ENCODE peak calls at places on chromosomes 5 and 9, in five cellular contexts. S is uterus, X is fibroblast of pulmonary artery, O is kidney, W is cardiac fibroblast. H is an unnamed sample.

GRCh38 chr5:14270212-14270702 is 127.1 kb downstream of the TRIO start:
- DNase-seq in S (peak), X (peak), O (no peak), W (peak), H (peak)

GRCh38 chr5:55865831-55866230 is 14.7 kb downstream of the IL31RA start:
- DNase-seq in S (no peak), X (peak), W (peak), O (no peak), H (peak)

GRCh38 chr5:65742565-65743231 is 20.7 kb downstream of the NLN start:
- DNase-seq in X (peak), W (peak), O (no peak), S (no peak), H (no peak)

GRCh38 chr5:173866249-173867172 is 21.6 kb upstream of the CPEB4 start:
- DNase-seq in S (no peak), O (peak), W (no peak), X (no peak), H (no peak)

GRCh38 chr9:134475051-134475790 is 149.0 kb downstream of the RXRA start:
- DNase-seq in O (peak), X (peak), S (peak), W (peak), H (no peak)

GRCh38 chr9:88537743-88538055 is 2.7 kb downstream of the NXNL2 start:
- DNase-seq in O (peak), S (peak), X (peak), W (peak), H (peak)

GRCh38 chr5:179230061-179230461 is 115.2 kb downstream of the ADAMTS2 start:
- DNase-seq in S (no peak), X (no peak), O (no peak), W (no peak), H (peak)

GRCh38 chr9:76629205-76629990 is 134.8 kb upstream of the PCA3 start:
- DNase-seq in O (no peak), X (no peak), S (no peak), W (no peak), H (no peak)

GRCh38 chr5:143308726-143309125 is 94.8 kb downstream of the NR3C1 start:
- DNase-seq in W (no peak), X (no peak), S (no peak), O (no peak), H (no peak)

GRCh38 chr9:131817627-131818026 is 77.8 kb upstream of the RAPGEF1 start:
- DNase-seq in X (no peak), W (no peak), S (no peak), O (no peak), H (no peak)

GRCh38 chr9:129027685-129028191 is 393 bp downstream of the SH3GLB2 start:
- DNase-seq in S (peak), X (no peak), W (no peak), O (peak), H (no peak)

GRCh38 chr5:141680751-141681201 is 1.3 kb downstream of the ARAP3 start:
- DNase-seq in S (peak), W (peak), O (no peak), X (peak), H (peak)

GRCh38 chr9:88006511-88007290 is 32.4 kb upstream of the CDK20 start:
- DNase-seq in X (no peak), O (peak), W (no peak), S (no peak), H (peak)

GRCh38 chr5:161513952-161514351 is 32.6 kb downstream of the GABRB2 start:
- DNase-seq in S (no peak), W (no peak), X (no peak), O (no peak), H (no peak)

GRCh38 chr9:93574900-93575705 is 1.3 kb upstream of the PHF2 start:
- DNase-seq in S (no peak), O (no peak), W (no peak), X (no peak), H (peak)

GRCh38 chr9:117734523-117735314 is 30.5 kb downstream of the TLR4 start:
- DNase-seq in S (no peak), X (peak), O (no peak), W (peak), H (no peak)

GRCh38 chr5:82622205-82622604 is 344.1 kb upstream of the RPS23 start:
- DNase-seq in S (no peak), O (no peak), W (no peak), X (no peak), H (no peak)

GRCh38 chr5:122515709-122516431 is 203.8 kb downstream of the SNCAIP start:
- DNase-seq in W (peak), O (no peak), X (peak), S (peak), H (peak)

GRCh38 chr9:110650991-110651411 is 17.6 kb upstream of the MUSK start:
- DNase-seq in S (peak), O (no peak), X (peak), W (peak), H (no peak)

GRCh38 chr9:80649001-80649420 is 1040.3 kb downstream of the TLE1 start:
- DNase-seq in X (peak), W (peak), S (peak), O (no peak), H (no peak)

GRCh38 chr5:131156385-131156784 is 8.7 kb downstream of the HINT1 start:
- DNase-seq in S (no peak), W (no peak), X (no peak), O (no peak), H (no peak)

GRCh38 chr5:40385544-40385943 is 294.2 kb upstream of the PTGER4 start:
- DNase-seq in O (no peak), X (no peak), S (no peak), W (peak), H (peak)

GRCh38 chr9:120970249-120970648 is 43.7 kb upstream of the TRAF1 start:
- DNase-seq in X (no peak), S (no peak), O (no peak), W (no peak), H (no peak)

GRCh38 chr5:93300309-93300923 is 280.6 kb downstream of the NR2F1-AS1 start:
- DNase-seq in O (no peak), S (no peak), X (no peak), W (no peak), H (no peak)

GRCh38 chr5:107418902-107419301 is 251.8 kb downstream of the EFNA5 start:
- DNase-seq in X (no peak), S (no peak), O (no peak), W (no peak), H (no peak)

GRCh38 chr5:107415762-107416161 is 255.0 kb downstream of the EFNA5 start:
- DNase-seq in W (no peak), O (no peak), S (no peak), X (no peak), H (no peak)

GRCh38 chr5:107418071-107418470 is 252.7 kb downstream of the EFNA5 start:
- DNase-seq in W (no peak), O (no peak), S (no peak), X (no peak), H (no peak)

GRCh38 chr5:107422494-107422893 is 248.2 kb downstream of the EFNA5 start:
- DNase-seq in X (no peak), S (no peak), O (no peak), W (no peak), H (no peak)

DNA sequence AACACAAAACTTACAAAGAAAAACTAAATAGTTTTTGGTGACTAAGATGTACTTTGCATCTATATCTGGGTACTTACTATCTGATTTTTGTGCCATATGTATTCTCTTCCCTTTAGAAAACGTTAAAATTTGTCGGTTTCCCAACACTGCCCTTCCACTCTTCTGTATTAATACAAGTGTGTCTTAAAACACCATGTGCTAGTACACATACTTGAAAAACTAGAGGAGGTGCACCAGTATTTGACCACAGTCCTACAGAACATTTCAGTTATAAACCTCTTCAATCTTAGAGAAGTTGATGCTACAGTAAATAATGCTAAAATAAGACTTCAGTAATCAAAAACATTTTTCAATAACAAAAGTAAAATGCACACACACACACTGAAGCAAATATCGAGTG is 251.2 kb downstream of the EFNA5 start:
- DNase-seq in W (no peak), S (no peak), X (no peak), O (no peak), H (no peak)
- H3K4me3 ChIP-seq in W (no peak), S (no peak), X (no peak), O (no peak), H (no peak)

GRCh38 chr5:42994285-42995151 is 45.6 kb downstream of the ANXA2R start:
- DNase-seq in O (peak), X (peak), S (peak), W (peak), H (peak)

GRCh38 chr5:42993516-42994284 is 46.4 kb downstream of the ANXA2R start:
- DNase-seq in X (peak), S (no peak), O (no peak), W (peak), H (no peak)

GRCh38 chr5:42992035-42992570 is 48.0 kb downstream of the ANXA2R start:
- DNase-seq in W (peak), X (peak), O (peak), S (peak), H (peak)

GRCh38 chr5:42991477-42992034 is 48.6 kb downstream of the ANXA2R start:
- DNase-seq in X (no peak), W (no peak), S (no peak), O (peak), H (peak)

DNA sequence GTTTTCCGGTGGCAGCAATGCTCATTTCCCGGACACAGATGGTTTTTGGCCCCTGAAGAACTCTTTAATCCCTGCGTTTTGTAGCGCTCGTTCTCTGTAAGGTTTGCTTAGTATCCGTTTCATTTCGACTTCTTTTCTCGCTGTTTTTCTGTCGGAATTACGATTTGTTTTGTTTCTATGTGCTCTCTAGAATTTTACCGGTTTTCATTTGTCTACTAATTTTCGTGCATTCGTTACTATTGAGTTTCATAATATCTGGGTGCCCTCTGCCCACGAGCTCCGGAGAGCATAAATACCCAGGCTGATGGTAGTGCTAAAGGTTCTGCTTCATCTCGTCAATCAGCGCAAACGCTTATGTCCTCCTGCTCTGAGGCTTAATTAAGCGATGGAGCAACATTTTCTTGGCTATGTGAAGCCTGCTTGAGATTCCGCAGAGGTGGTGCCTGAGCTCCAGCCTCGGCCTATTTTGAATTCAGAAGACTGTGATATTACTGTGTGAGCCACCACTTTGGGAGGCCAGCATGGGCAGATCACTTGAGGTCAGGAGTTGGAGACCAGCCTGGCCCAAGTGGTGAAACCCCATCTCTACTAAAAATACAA is 44.9 kb downstream of the ANXA2R start:
- DNase-seq in W (peak), S (no peak), X (peak), O (no peak), H (no peak)
- H3K4me3 ChIP-seq in W (peak), S (peak), X (peak), O (peak), H (peak)

GRCh38 chr5:113027431-113027830 is 50.8 kb downstream of the DCP2 start:
- DNase-seq in O (no peak), W (no peak), S (no peak), X (no peak), H (no peak)

GRCh38 chr5:113031132-113031531 is 54.5 kb downstream of the DCP2 start:
- DNase-seq in W (no peak), S (no peak), X (no peak), O (no peak), H (no peak)

GRCh38 chr5:113027015-113027414 is 50.4 kb downstream of the DCP2 start:
- DNase-seq in X (no peak), S (no peak), O (no peak), W (no peak), H (no peak)

GRCh38 chr5:113031557-113031956 is 55.0 kb downstream of the DCP2 start:
- DNase-seq in X (no peak), O (no peak), S (no peak), W (no peak), H (no peak)

GRCh38 chr5:113029614-113030013 is 53.0 kb downstream of the DCP2 start:
- DNase-seq in W (peak), O (no peak), S (no peak), X (no peak), H (no peak)
- H3K4me3 ChIP-seq in W (no peak), O (no peak), S (no peak), X (no peak), H (no peak)

GRCh38 chr9:703392-703791 is 138.1 kb upstream of the DMRT1 start:
- DNase-seq in X (no peak), W (no peak), O (no peak), S (no peak), H (no peak)

GRCh38 chr9:708182-708555 is 133.3 kb upstream of the DMRT1 start:
- DNase-seq in W (peak), S (no peak), X (no peak), O (no peak), H (no peak)

GRCh38 chr9:706073-706472 is 135.4 kb upstream of the DMRT1 start:
- DNase-seq in S (no peak), X (no peak), O (no peak), W (peak), H (no peak)

GRCh38 chr9:708556-709432 is 132.7 kb upstream of the DMRT1 start:
- DNase-seq in O (no peak), W (peak), X (no peak), S (no peak), H (no peak)

GRCh38 chr9:706606-707451 is 134.7 kb upstream of the DMRT1 start:
- DNase-seq in X (peak), O (peak), S (peak), W (peak), H (peak)
- H3K4me3 ChIP-seq in X (peak), O (peak), S (peak), W (peak), H (peak)

GRCh38 chr5:177428574-177429217 is 2.2 kb downstream of the GRK6 start:
- DNase-seq in O (no peak), X (no peak), S (no peak), W (no peak), H (peak)

GRCh38 chr5:177427211-177427822 is 841 bp downstream of the GRK6 start:
- DNase-seq in X (no peak), O (no peak), S (no peak), W (no peak), H (no peak)

GRCh38 chr5:177426566-177427210 is at the start of gene GRK6:
- DNase-seq in W (peak), X (no peak), S (peak), O (peak), H (peak)

GRCh38 chr5:177429248-177430045 is 3.0 kb downstream of the GRK6 start:
- DNase-seq in W (no peak), X (no peak), S (no peak), O (peak), H (peak)

DNA sequence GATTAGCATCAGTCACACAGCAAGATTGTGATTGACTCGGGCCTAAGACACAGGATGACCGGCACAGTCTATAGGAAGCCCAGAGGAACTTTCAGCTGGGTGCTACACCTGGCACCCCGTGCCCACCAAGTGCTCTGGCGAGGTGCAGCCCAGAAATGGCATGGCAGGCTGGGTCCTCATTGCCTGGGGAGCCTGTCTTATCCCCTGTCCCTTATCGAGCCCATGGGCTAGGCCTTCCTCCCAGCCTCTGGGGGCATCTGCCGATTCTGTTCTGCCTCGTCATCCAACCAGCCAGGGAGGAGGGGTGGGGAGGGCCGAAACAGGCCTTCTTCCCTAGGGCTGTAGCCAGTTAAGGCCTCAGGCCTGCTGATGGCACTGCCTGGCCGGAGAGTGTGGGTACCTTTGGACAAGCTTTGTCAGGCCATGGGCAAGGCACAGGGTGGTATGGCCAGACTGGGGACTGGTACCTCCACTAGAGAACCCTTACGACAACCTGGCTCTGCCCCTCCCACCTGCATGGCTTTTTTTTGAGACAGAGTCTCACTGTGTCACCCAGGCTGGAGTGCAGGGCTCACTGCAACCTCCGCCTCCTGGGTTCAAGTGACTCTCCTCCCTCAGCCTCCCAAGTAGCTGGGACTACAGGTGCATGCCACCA is 1.6 kb downstream of the GRK6 start:
- DNase-seq in W (no peak), X (no peak), S (no peak), O (no peak), H (peak)
- H3K4me3 ChIP-seq in W (no peak), X (no peak), S (peak), O (peak), H (peak)

GRCh38 chr5:159099049-159099760 is 511 bp downstream of the EBF1 start:
- DNase-seq in S (peak), O (peak), X (peak), W (peak), H (peak)
- H3K4me3 ChIP-seq in S (peak), O (peak), X (peak), W (peak), H (peak)

GRCh38 chr5:101782352-101783087 is 513.6 kb downstream of the SLCO4C1 start:
- DNase-seq in W (no peak), S (no peak), X (no peak), O (no peak), H (no peak)
- H3K4me3 ChIP-seq in W (no peak), S (no peak), X (no peak), O (no peak), H (no peak)

DNA sequence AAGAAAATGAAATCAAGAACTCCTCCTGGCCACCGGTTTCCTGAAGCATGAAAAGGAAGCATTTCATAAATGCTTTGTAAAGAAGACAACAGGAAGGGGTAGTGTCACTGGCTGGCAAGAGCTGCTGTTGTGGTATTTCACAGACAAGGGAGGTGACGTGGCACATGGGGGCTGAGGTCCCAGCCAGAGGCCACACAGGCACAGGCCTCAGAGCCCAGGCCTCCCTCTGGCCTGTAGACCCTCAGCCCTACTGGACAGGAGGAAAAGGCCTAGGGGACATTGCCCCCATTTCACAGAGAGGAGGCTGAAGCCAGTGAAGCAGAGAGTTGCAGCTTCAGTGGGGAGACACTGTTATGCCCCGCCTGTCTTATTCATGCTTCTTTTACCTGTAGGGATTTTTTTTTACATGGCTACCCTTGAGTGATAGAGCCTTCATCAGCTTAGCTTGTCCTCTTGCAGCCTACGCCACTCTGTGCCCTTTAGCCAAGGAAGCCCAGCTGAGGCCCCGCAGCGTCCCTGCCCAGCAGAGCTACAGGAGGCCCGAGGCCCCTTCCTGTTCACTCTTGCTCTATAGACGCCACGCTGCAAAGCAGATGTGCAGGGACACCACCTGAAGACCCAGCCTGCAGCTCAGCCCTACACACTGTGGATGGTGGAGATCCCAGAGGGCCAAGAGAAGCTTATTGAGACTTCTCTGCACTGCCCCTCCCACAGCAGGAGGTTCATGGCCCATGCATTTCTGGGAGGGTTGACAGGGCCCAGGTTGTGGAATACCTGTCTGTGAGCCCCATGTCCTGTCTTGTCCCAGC is 33.8 kb downstream of the IRF1 start:
- DNase-seq in S (peak), W (peak), X (peak), O (peak), H (no peak)
- H3K4me3 ChIP-seq in S (no peak), W (no peak), X (no peak), O (no peak), H (no peak)

GRCh38 chr5:176822426-176823075 is 12.2 kb downstream of the UNC5A start:
- DNase-seq in X (no peak), O (no peak), S (no peak), W (no peak), H (no peak)
- H3K4me3 ChIP-seq in X (no peak), O (no peak), S (no peak), W (no peak), H (no peak)